ENCODE peak calls at places on chromosomes 7 and 10, in four cellular contexts. One of them, this sample, is unnamed.

GRCh38 chr10:91635401-91636400 is 2.8 kb upstream of the PPP1R3C start:
- DNase-seq in keratinocyte: peak; percentile 50
- DNase-seq in Panc1: peak; percentile 54
- DNase-seq in AG10803: peak; percentile 85
- DNase-seq in this sample: peak; percentile 84

GRCh38 chr7:105024734-105025133 is 10.7 kb downstream of the KMT2E start:
- DNase-seq in keratinocyte: no peak
- DNase-seq in Panc1: no peak
- DNase-seq in AG10803: peak; percentile 22
- DNase-seq in this sample: peak; percentile 65

GRCh38 chr7:148790327-148790726 is 91.6 kb downstream of the CUL1 start:
- DNase-seq in keratinocyte: no peak
- DNase-seq in Panc1: no peak
- DNase-seq in AG10803: no peak
- DNase-seq in this sample: no peak

GRCh38 chr7:120985130-120985758 is 3.3 kb upstream of the CPED1 start:
- DNase-seq in keratinocyte: no peak
- DNase-seq in Panc1: no peak
- DNase-seq in AG10803: no peak
- DNase-seq in this sample: no peak

GRCh38 chr10:88157981-88158465 is 294.6 kb downstream of the PTEN start:
- DNase-seq in keratinocyte: no peak
- DNase-seq in Panc1: no peak
- DNase-seq in AG10803: peak; percentile 87
- DNase-seq in this sample: peak; percentile 88

GRCh38 chr10:42953684-42954674 is 122.9 kb upstream of the RET start:
- DNase-seq in keratinocyte: no peak
- DNase-seq in Panc1: no peak
- DNase-seq in AG10803: no peak
- DNase-seq in this sample: no peak

GRCh38 chr7:121395494-121395960 is 581 bp downstream of the FAM3C start:
- DNase-seq in keratinocyte: no peak
- DNase-seq in Panc1: no peak
- DNase-seq in AG10803: peak; percentile 15
- DNase-seq in this sample: peak; percentile 28

GRCh38 chr7:47807126-47807525 is 141.1 kb downstream of the PKD1L1 start:
- DNase-seq in keratinocyte: no peak
- DNase-seq in Panc1: no peak
- DNase-seq in AG10803: no peak
- DNase-seq in this sample: no peak

GRCh38 chr10:11050301-11051000 is 32.8 kb downstream of the CELF2 start:
- DNase-seq in keratinocyte: no peak
- DNase-seq in Panc1: no peak
- DNase-seq in AG10803: no peak
- DNase-seq in this sample: no peak

GRCh38 chr10:2873769-2874168 is 193.6 kb upstream of the PFKP start:
- DNase-seq in keratinocyte: no peak
- DNase-seq in Panc1: no peak
- DNase-seq in AG10803: no peak
- DNase-seq in this sample: no peak

GRCh38 chr10:103042908-103043307 is 124.8 kb downstream of the CNNM2 start:
- DNase-seq in keratinocyte: no peak
- DNase-seq in Panc1: no peak
- DNase-seq in AG10803: no peak
- DNase-seq in this sample: no peak

GRCh38 chr10:22700489-22700888 is 13.9 kb downstream of the PIP4K2A start:
- DNase-seq in keratinocyte: no peak
- DNase-seq in Panc1: no peak
- DNase-seq in AG10803: no peak
- DNase-seq in this sample: no peak

GRCh38 chr10:78570633-78571032 is 498.1 kb upstream of the ZMIZ1 start:
- DNase-seq in keratinocyte: no peak
- DNase-seq in Panc1: no peak
- DNase-seq in AG10803: no peak
- DNase-seq in this sample: no peak

GRCh38 chr7:132580277-132580676 is 4.0 kb upstream of the PLXNA4 start:
- DNase-seq in keratinocyte: no peak
- DNase-seq in Panc1: no peak
- DNase-seq in AG10803: no peak
- DNase-seq in this sample: no peak

GRCh38 chr7:74174606-74175082 is 488 bp downstream of the EIF4H start:
- DNase-seq in keratinocyte: no peak
- DNase-seq in Panc1: no peak
- DNase-seq in AG10803: peak; percentile 65
- DNase-seq in this sample: peak; percentile 45

GRCh38 chr10:80275756-80276155 is 13.7 kb downstream of the MAT1A start:
- DNase-seq in keratinocyte: no peak
- DNase-seq in Panc1: no peak
- DNase-seq in AG10803: no peak
- DNase-seq in this sample: no peak

GRCh38 chr10:84537447-84537931 is 209.1 kb downstream of the CCSER2 start:
- DNase-seq in keratinocyte: no peak
- DNase-seq in Panc1: peak; percentile 46
- DNase-seq in AG10803: peak; percentile 57
- DNase-seq in this sample: peak; percentile 65

GRCh38 chr10:132421377-132422168 is 24.6 kb downstream of the PWWP2B start:
- DNase-seq in keratinocyte: no peak
- DNase-seq in Panc1: no peak
- DNase-seq in AG10803: peak; percentile 74
- DNase-seq in this sample: no peak

GRCh38 chr10:50552308-50552707 is 71.4 kb downstream of the SGMS1 start:
- DNase-seq in keratinocyte: no peak
- DNase-seq in Panc1: no peak
- DNase-seq in AG10803: peak; percentile 98
- DNase-seq in this sample: peak; percentile 48

GRCh38 chr10:66283064-66283463 is 642.8 kb upstream of the LRRTM3 start:
- DNase-seq in keratinocyte: no peak
- DNase-seq in Panc1: no peak
- DNase-seq in AG10803: no peak
- DNase-seq in this sample: no peak

GRCh38 chr7:157002819-157003421 is 7.5 kb downstream of the MNX1 start:
- DNase-seq in keratinocyte: no peak
- DNase-seq in Panc1: no peak
- DNase-seq in AG10803: no peak
- DNase-seq in this sample: no peak

GRCh38 chr10:77226871-77227557 is 410.6 kb downstream of the KCNMA1 start:
- DNase-seq in keratinocyte: no peak
- DNase-seq in Panc1: no peak
- DNase-seq in AG10803: peak; percentile 22
- DNase-seq in this sample: peak; percentile 41

GRCh38 chr7:80316811-80317210 is 182.2 kb downstream of the GNAI1 start:
- DNase-seq in keratinocyte: no peak
- DNase-seq in Panc1: no peak
- DNase-seq in AG10803: no peak
- DNase-seq in this sample: no peak

GRCh38 chr7:98745722-98746318 is 124.0 kb downstream of the TMEM130 start:
- DNase-seq in keratinocyte: no peak
- DNase-seq in Panc1: peak; percentile 65
- DNase-seq in AG10803: peak; percentile 37
- DNase-seq in this sample: peak; percentile 30

GRCh38 chr10:79044846-79045245 is 23.9 kb upstream of the ZMIZ1 start:
- DNase-seq in keratinocyte: no peak
- DNase-seq in Panc1: no peak
- DNase-seq in AG10803: no peak
- DNase-seq in this sample: no peak

GRCh38 chr7:931871-932650 is 22.4 kb downstream of the ADAP1 start:
- DNase-seq in keratinocyte: no peak
- DNase-seq in Panc1: no peak
- DNase-seq in AG10803: no peak
- DNase-seq in this sample: no peak

GRCh38 chr7:117238937-117239336 is 83.9 kb downstream of the WNT2 start:
- DNase-seq in keratinocyte: no peak
- DNase-seq in Panc1: no peak
- DNase-seq in AG10803: no peak
- DNase-seq in this sample: no peak

GRCh38 chr7:80902035-80902434 is 16.8 kb downstream of the SEMA3C start:
- DNase-seq in keratinocyte: no peak
- DNase-seq in Panc1: no peak
- DNase-seq in AG10803: no peak
- DNase-seq in this sample: no peak

GRCh38 chr7:39746162-39746782 is 122.9 kb downstream of the RALA start:
- DNase-seq in keratinocyte: no peak
- DNase-seq in Panc1: peak; percentile 69
- DNase-seq in AG10803: peak; percentile 83
- DNase-seq in this sample: peak; percentile 80

GRCh38 chr10:29658984-29659769 is 24.4 kb upstream of the SVIL start:
- DNase-seq in keratinocyte: peak; percentile 99
- DNase-seq in Panc1: peak; percentile 94
- DNase-seq in AG10803: peak; percentile 98
- DNase-seq in this sample: peak; percentile 100
- TF ChIP-seq CTCF in keratinocyte: peak; percentile 45
- TF ChIP-seq CTCF in Panc1: peak; percentile 11
- TF ChIP-seq CTCF in AG10803: peak; percentile 63
- TF ChIP-seq CTCF in this sample: peak; percentile 42

GRCh38 chr10:44308935-44309334 is 76.0 kb downstream of the CXCL12 start:
- DNase-seq in keratinocyte: no peak
- DNase-seq in Panc1: no peak
- DNase-seq in AG10803: no peak
- DNase-seq in this sample: no peak

GRCh38 chr10:44311563-44311905 is 73.4 kb downstream of the CXCL12 start:
- DNase-seq in keratinocyte: no peak
- DNase-seq in Panc1: no peak
- DNase-seq in AG10803: no peak
- DNase-seq in this sample: no peak

GRCh38 chr10:44310762-44311562 is 73.9 kb downstream of the CXCL12 start:
- DNase-seq in keratinocyte: no peak
- DNase-seq in Panc1: no peak
- DNase-seq in AG10803: peak; percentile 68
- DNase-seq in this sample: peak; percentile 75

GRCh38 chr10:44312401-44312800 is 72.5 kb downstream of the CXCL12 start:
- DNase-seq in keratinocyte: no peak
- DNase-seq in Panc1: no peak
- DNase-seq in AG10803: no peak
- DNase-seq in this sample: no peak

GRCh38 chr10:44309939-44310761 is 74.7 kb downstream of the CXCL12 start:
- DNase-seq in keratinocyte: no peak
- DNase-seq in Panc1: no peak
- DNase-seq in AG10803: no peak
- DNase-seq in this sample: no peak
- H3K4me3 ChIP-seq in keratinocyte: no peak overlapping the region
- H3K4me3 ChIP-seq in Panc1: no peak overlapping the region
- H3K4me3 ChIP-seq in AG10803: no peak overlapping the region
- H3K4me3 ChIP-seq in this sample: no peak overlapping the region

DNA sequence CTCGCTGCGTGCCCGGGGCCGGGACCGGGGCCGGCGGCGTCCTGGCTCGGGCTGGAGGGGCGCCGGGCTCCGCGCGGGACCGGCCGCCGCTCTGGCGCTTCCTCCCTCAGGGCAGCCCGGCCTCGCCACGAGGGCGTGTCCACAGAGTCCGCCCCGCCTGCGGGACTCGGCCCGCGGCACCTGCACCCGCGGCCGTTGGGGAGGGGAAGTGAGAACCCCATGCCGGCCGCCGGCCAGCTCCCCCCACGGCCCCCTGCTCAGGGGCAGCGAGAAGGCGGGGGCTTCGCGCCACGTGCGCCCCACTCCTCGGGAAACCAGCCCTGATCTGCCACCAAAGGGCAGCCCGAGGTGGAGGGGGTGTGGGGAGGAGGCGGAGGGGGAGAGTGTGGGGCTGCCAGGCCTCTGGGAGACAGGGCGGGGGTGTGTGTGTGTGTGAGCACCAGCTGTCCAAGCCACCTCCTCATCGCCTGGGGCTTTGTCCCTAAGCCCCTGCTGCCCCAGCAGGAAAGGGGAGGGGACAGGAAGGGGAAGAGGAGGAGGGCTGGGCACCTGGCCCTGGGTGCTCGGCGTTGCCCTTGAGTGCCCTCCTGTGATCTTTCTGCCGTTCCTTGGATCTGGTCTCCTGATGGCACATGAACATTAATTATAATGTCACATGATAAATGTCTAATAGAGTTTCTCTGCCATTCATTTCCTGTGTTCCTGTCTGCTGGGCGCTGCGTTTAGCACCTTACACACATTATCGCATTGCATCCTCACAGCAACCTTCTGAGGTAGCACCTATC is at the start of gene PIK3AP1:
- DNase-seq in keratinocyte: no peak
- DNase-seq in Panc1: no peak
- DNase-seq in AG10803: no peak
- DNase-seq in this sample: no peak
- TF ChIP-seq CTCF in keratinocyte: no peak
- TF ChIP-seq CTCF in Panc1: no peak
- TF ChIP-seq CTCF in AG10803: no peak
- TF ChIP-seq CTCF in this sample: no peak

GRCh38 chr7:131524699-131525098 is 31.7 kb downstream of the PODXL start:
- DNase-seq in keratinocyte: no peak
- DNase-seq in Panc1: no peak
- DNase-seq in AG10803: no peak
- DNase-seq in this sample: no peak

GRCh38 chr7:131525820-131526219 is 30.6 kb downstream of the PODXL start:
- DNase-seq in keratinocyte: no peak
- DNase-seq in Panc1: peak; percentile 61
- DNase-seq in AG10803: no peak
- DNase-seq in this sample: no peak

GRCh38 chr7:131524116-131524515 is 32.3 kb downstream of the PODXL start:
- DNase-seq in keratinocyte: no peak
- DNase-seq in Panc1: no peak
- DNase-seq in AG10803: no peak
- DNase-seq in this sample: no peak

GRCh38 chr7:131521651-131522163 is 34.7 kb downstream of the PODXL start:
- DNase-seq in keratinocyte: no peak
- DNase-seq in Panc1: no peak
- DNase-seq in AG10803: peak; percentile 56
- DNase-seq in this sample: peak; percentile 36

GRCh38 chr7:131522325-131522920 is 34.0 kb downstream of the PODXL start:
- DNase-seq in keratinocyte: no peak
- DNase-seq in Panc1: no peak
- DNase-seq in AG10803: peak; percentile 40
- DNase-seq in this sample: peak; percentile 30
- H3K4me3 ChIP-seq in keratinocyte: no peak overlapping the region
- H3K4me3 ChIP-seq in Panc1: peak overlapping the region; percentile 30
- H3K4me3 ChIP-seq in AG10803: peak overlapping the region; percentile 46
- H3K4me3 ChIP-seq in this sample: no peak overlapping the region

DNA sequence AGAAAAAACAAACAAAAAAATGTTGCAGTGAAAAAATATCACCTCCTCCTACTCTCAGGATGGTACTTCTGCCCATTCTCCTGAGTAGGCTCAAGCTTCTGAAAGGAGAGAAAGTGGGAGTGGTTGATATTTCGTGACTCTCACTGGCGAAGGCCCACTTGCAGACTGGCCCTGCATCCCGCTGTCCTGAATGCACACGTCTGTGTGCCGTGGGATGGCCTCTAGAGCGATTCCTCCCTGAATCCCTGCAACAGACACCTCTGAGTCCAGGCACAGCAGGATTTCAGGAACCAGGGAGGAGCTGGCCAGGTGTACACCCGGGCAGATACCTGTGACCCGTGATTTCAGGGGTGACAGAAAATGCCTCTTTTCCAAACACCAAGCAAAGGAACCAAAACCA is 319.2 kb downstream of the DPP6 start:
- DNase-seq in keratinocyte: no peak
- DNase-seq in Panc1: no peak
- DNase-seq in AG10803: no peak
- DNase-seq in this sample: no peak
- TF ChIP-seq CTCF in keratinocyte: no peak
- TF ChIP-seq CTCF in Panc1: no peak
- TF ChIP-seq CTCF in AG10803: no peak
- TF ChIP-seq CTCF in this sample: no peak

GRCh38 chr10:100115011-100115770 is 33.5 kb upstream of the CPN1 start:
- DNase-seq in keratinocyte: no peak
- DNase-seq in Panc1: no peak
- DNase-seq in AG10803: no peak
- DNase-seq in this sample: no peak
- H3K4me3 ChIP-seq in keratinocyte: no peak overlapping the region
- H3K4me3 ChIP-seq in Panc1: no peak overlapping the region
- H3K4me3 ChIP-seq in AG10803: no peak overlapping the region
- H3K4me3 ChIP-seq in this sample: no peak overlapping the region